ENCODE peak calls at places on chromosome 1, in five cellular contexts. R, C, W, Z and F are unnamed samples.

GRCh38 chr1:160800645-160801408 is 4.9 kb downstream of the LY9 start:
- DNase-seq in R (no peak), C (no peak), W (no peak), Z (no peak), F (no peak)

GRCh38 chr1:6272476-6273270 is 11.8 kb upstream of the GPR153 start:
- DNase-seq in R (no peak), C (no peak), W (no peak), Z (no peak), F (no peak)

GRCh38 chr1:113271039-113271438 is 119.3 kb upstream of the MAGI3 start:
- DNase-seq in R (no peak), C (no peak), W (no peak), Z (no peak), F (no peak)

GRCh38 chr1:15035236-15035635 is 118.3 kb upstream of the TMEM51 start:
- DNase-seq in R (no peak), C (no peak), W (no peak), Z (no peak), F (no peak)

GRCh38 chr1:108749081-108749480 is 2.6 kb downstream of the STXBP3 start:
- DNase-seq in R (peak; percentile 44), C (no peak), W (no peak), Z (no peak), F (no peak)

GRCh38 chr1:57013522-57013921 is 47.7 kb upstream of the C8B start:
- DNase-seq in R (no peak), C (no peak), W (no peak), Z (no peak), F (no peak)

GRCh38 chr1:222798111-222798510 is 16.7 kb upstream of the DISP1 start:
- DNase-seq in R (peak; percentile 56), C (peak; percentile 37), W (no peak), Z (peak; percentile 38), F (no peak)

GRCh38 chr1:3894626-3895278 is 5.3 kb downstream of the C1orf174 start:
- DNase-seq in R (no peak), C (no peak), W (peak; percentile 58), Z (no peak), F (no peak)

GRCh38 chr1:46466477-46467182 is 23.0 kb upstream of the DMBX1 start:
- DNase-seq in R (no peak), C (no peak), W (peak; percentile 90), Z (no peak), F (no peak)

GRCh38 chr1:41559331-41559730 is 74.8 kb upstream of the EDN2 start:
- DNase-seq in R (no peak), C (no peak), W (no peak), Z (no peak), F (no peak)

GRCh38 chr1:157240495-157241184 is 102.4 kb upstream of the ETV3 start:
- DNase-seq in R (no peak), C (no peak), W (peak; percentile 25), Z (no peak), F (no peak)

GRCh38 chr1:3610823-3611169 is 512 bp downstream of the MEGF6 start:
- DNase-seq in R (no peak), C (no peak), W (no peak), Z (no peak), F (no peak)

GRCh38 chr1:109724933-109725332 is 12.9 kb downstream of the GSTM5 start:
- DNase-seq in R (no peak), C (no peak), W (no peak), Z (no peak), F (no peak)

GRCh38 chr1:223670458-223671159 is 5.1 kb upstream of the CAPN8 start:
- DNase-seq in R (peak; percentile 57), C (peak; percentile 45), W (no peak), Z (no peak), F (no peak)

GRCh38 chr1:224333309-224333926 is 3.4 kb upstream of the NVL start:
- DNase-seq in R (peak; percentile 60), C (peak; percentile 51), W (no peak), Z (peak; percentile 46), F (no peak)

GRCh38 chr1:93685918-93686317 is 4.3 kb upstream of the BCAR3 start:
- DNase-seq in R (no peak), C (no peak), W (no peak), Z (no peak), F (no peak)

GRCh38 chr1:173639102-173639501 is 4.0 kb downstream of the TEX50 start:
- DNase-seq in R (no peak), C (no peak), W (no peak), Z (no peak), F (no peak)

DNA sequence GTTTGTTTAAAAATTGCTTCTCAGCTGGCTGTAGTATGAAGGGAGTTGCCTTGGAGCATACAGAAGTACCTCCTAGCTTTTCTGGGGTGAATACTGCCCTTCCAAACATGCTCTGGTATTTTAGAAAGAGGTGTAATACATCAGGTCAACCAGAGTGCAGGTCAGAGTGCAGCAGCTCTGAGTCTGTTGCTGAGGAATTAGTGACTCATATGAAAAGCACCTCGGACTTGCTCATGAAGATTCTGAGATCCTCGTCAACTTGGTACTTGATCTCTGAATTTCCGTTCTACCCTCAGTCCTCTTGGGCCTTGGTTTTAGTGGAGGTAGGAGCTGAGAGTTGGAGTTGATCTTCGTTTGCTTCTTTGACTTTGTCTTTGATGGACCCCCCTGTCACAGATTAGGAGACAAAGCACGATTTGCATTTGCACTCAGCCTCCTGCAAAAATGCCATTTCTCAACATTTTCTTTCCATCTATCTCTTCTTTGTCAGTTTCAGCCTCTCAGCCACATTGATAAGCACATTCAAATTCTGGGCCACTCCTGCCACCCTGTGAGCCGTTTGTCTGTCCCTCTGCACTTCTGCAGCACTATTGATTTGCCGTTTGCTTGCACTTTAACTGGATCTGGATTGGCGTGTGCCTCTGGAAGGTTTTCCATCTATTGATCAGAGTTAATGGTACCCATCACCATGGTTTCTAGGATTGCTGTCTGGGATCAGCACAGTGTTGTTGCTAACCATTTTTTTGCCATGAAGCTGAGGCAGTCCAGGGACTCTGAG is 67.5 kb downstream of the NOS1AP start:
- DNase-seq in R (peak; percentile 70), C (peak; percentile 76), W (no peak), Z (peak; percentile 85), F (no peak)
- TF ChIP-seq CTCF in R (no peak), C (peak; percentile 17), W (no peak), Z (no peak), F (no peak)

GRCh38 chr1:184982002-184982954 is 8.0 kb upstream of the NIBAN1 start:
- DNase-seq in R (peak; percentile 58), C (peak; percentile 56), W (peak; percentile 54), Z (peak; percentile 60), F (peak; percentile 74)

GRCh38 chr1:184988506-184988905 is 14.2 kb upstream of the NIBAN1 start:
- DNase-seq in R (no peak), C (no peak), W (no peak), Z (no peak), F (no peak)

GRCh38 chr1:184986250-184986649 is 11.9 kb upstream of the NIBAN1 start:
- DNase-seq in R (peak; percentile 17), C (peak; percentile 19), W (no peak), Z (peak; percentile 12), F (no peak)
- TF ChIP-seq CTCF in R (no peak), C (peak; percentile 55), W (no peak), Z (no peak), F (peak; percentile 16)

GRCh38 chr1:53821380-53821779 is 16.7 kb downstream of the NDC1 start:
- DNase-seq in R (no peak), C (no peak), W (no peak), Z (no peak), F (no peak)
- TF ChIP-seq CTCF in R (no peak), C (peak; percentile 57), W (no peak), Z (no peak), F (no peak)

GRCh38 chr1:175000697-175001187 is 995 bp downstream of the CACYBP start:
- DNase-seq in R (peak; percentile 25), C (no peak), W (no peak), Z (no peak), F (no peak)

GRCh38 chr1:175002910-175003517 is 3.3 kb downstream of the CACYBP start:
- DNase-seq in R (no peak), C (no peak), W (no peak), Z (no peak), F (no peak)

GRCh38 chr1:174999216-174999925 is 376 bp upstream of the CACYBP start:
- DNase-seq in R (peak; percentile 99), C (peak; percentile 99), W (peak; percentile 95), Z (peak; percentile 94), F (peak; percentile 98)

GRCh38 chr1:174998569-174999215 is 1.1 kb upstream of the CACYBP start:
- DNase-seq in R (peak; percentile 59), C (no peak), W (no peak), Z (peak; percentile 70), F (no peak)

DNA sequence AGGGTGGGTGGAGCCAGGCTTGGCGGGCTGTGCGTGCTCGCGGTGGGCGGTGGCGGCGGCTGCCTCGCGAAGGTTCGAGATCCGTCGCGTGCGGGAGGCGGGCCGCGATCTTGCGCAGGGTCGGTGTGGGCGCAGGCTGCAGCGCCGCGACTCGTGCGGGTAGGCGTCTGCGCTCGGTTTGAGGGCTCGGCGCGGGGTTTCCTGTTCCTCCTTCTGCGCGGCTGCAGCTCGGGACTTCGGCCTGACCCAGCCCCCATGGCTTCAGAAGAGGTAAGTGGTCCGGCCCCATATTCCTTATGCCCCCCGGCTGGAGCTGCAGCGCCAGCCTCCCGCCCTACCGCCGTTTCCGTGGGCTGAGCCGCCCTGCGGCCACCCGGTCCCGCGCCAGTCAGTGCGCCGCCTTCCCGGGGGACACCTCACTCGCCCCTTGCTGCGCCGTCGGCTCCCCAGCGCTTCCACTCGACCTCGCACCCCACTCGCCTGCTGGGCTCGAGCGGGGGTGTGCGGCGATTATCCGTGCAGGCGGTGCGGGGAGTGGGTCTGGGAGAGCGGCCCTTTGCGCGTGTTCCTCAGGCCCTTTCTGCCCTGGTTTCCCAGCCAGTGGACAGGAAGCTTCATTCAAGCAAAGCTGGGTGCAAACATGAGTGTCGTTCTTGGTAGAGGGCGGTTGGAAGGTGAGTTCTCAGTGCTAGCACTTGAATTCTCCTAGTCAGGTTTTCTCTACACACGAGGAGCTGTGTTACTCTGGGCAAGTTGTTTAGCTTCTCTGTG is at the start of gene CACYBP:
- DNase-seq in R (peak; percentile 40), C (peak; percentile 23), W (peak; percentile 99), Z (no peak), F (no peak)
- TF ChIP-seq CTCF in R (no peak), C (no peak), W (no peak), Z (no peak), F (no peak)